ENCODE peak calls at places on chromosomes 12 and 14, in five cellular contexts. K is heart right ventricle, B is cardiac muscle cell, H is thyroid gland, U is heart left ventricle. A is an unnamed sample.

GRCh38 chr12:121796855-121797751 is 3.6 kb upstream of the RHOF start:
- DNase-seq in U (peak), K (peak), H (peak), B (peak), A (peak)

GRCh38 chr12:124053855-124054254 is 80.8 kb downstream of the ZNF664 start:
- DNase-seq in U (peak), H (peak), B (peak), K (peak), A (peak)

GRCh38 chr14:73662439-73663056 is 17.8 kb downstream of the DNAL1 start:
- DNase-seq in H (no peak), U (no peak), K (no peak), B (peak), A (no peak)

GRCh38 chr14:38208825-38209562 is 1.3 kb downstream of the SSTR1 start:
- DNase-seq in H (peak), U (peak), B (peak), K (peak), A (peak)

GRCh38 chr12:57551637-57552305 is 1.9 kb downstream of the KIF5A start:
- DNase-seq in B (no peak), U (no peak), H (no peak), K (no peak), A (no peak)

GRCh38 chr12:55637467-55637866 is 775 bp downstream of the OR10P1 start:
- DNase-seq in H (no peak), B (no peak), U (no peak), K (no peak), A (no peak)

GRCh38 chr14:68284834-68285233 is 465.3 kb downstream of the RAD51B start:
- DNase-seq in B (no peak), U (no peak), K (no peak), H (peak), A (no peak)

GRCh38 chr14:21313512-21313911 is 33.6 kb downstream of the RPGRIP1 start:
- DNase-seq in U (no peak), H (no peak), B (no peak), K (no peak), A (no peak)

GRCh38 chr12:61566183-61566582 is 694.0 kb upstream of the USP15 start:
- DNase-seq in H (no peak), U (no peak), B (no peak), K (no peak), A (no peak)

GRCh38 chr12:58668831-58669230 is 251.5 kb downstream of the LRIG3 start:
- DNase-seq in H (no peak), K (no peak), U (no peak), B (no peak), A (no peak)

GRCh38 chr12:68223067-68223747 is 2.4 kb downstream of the IL26 start:
- DNase-seq in H (peak), U (peak), K (peak), B (peak), A (peak)

GRCh38 chr12:130826151-130826801 is 12.8 kb downstream of the STX2 start:
- DNase-seq in K (no peak), U (no peak), H (no peak), B (peak), A (no peak)

GRCh38 chr12:94263011-94263786 is 114.8 kb downstream of the PLXNC1 start:
- DNase-seq in B (no peak), U (no peak), H (peak), K (no peak), A (no peak)

GRCh38 chr12:5497329-5498058 is 65.6 kb downstream of the NTF3 start:
- DNase-seq in B (no peak), U (no peak), K (no peak), H (no peak), A (no peak)

GRCh38 chr12:113448874-113449273 is 22.8 kb downstream of the LHX5 start:
- DNase-seq in B (no peak), H (no peak), U (no peak), K (no peak), A (no peak)

GRCh38 chr14:64726585-64726890 is 22.3 kb downstream of the PLEKHG3 start:
- DNase-seq in H (no peak), K (no peak), U (no peak), B (no peak), A (no peak)

GRCh38 chr12:55657282-55657681 is 20.6 kb downstream of the OR10P1 start:
- DNase-seq in K (no peak), B (no peak), H (no peak), U (no peak), A (no peak)

GRCh38 chr12:71950819-71951218 is 12.2 kb downstream of the TPH2 start:
- DNase-seq in K (no peak), B (no peak), H (no peak), U (no peak), A (no peak)

GRCh38 chr12:57838594-57839302 is 7.8 kb downstream of the CTDSP2 start:
- DNase-seq in H (no peak), K (no peak), U (no peak), B (peak), A (no peak)

GRCh38 chr14:51236314-51236713 is 3.7 kb upstream of the TMX1 start:
- DNase-seq in B (peak), U (no peak), K (no peak), H (no peak), A (no peak)

GRCh38 chr12:13243516-13244070 is 47.1 kb downstream of the EMP1 start:
- DNase-seq in K (no peak), H (no peak), U (no peak), B (peak), A (no peak)

DNA sequence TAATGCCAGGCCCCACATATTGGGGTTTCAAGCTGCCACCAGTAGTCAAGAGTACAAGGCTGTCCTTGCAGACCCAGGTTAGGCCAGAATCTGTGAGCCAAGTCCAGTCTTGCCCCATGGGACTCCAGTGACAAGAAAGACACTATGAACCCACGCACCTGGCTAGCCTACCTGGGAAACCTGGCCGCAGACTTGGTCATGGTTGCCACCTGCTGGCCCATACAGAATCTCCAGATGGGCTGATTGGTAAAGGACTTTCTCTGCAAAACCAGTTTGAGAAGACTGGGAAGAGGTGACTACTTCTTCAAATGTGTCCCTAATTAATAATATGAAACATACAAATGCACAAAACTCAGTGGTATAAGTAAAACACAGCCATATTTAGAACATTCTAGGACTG is 398.4 kb upstream of the FLRT2 start:
- DNase-seq in U (no peak), H (peak), K (no peak), B (no peak), A (no peak)
- TF ChIP-seq CTCF in U (no peak), H (peak), K (no peak), B (no peak), A (no peak)

GRCh38 chr14:91830777-91831176 is 36.6 kb downstream of the TC2N start:
- DNase-seq in H (peak), B (no peak), U (peak), K (no peak), A (no peak)
- H3K4me3 ChIP-seq in H (no peak), B (no peak), U (no peak), K (no peak), A (no peak)

GRCh38 chr12:96907681-96908163 is 665 bp downstream of the NEDD1 start:
- DNase-seq in H (peak), U (no peak), K (peak), B (peak), A (peak)

GRCh38 chr12:96906849-96907664 is at the start of gene NEDD1:
- DNase-seq in K (peak), U (peak), B (peak), H (peak), A (peak)

GRCh38 chr12:96901175-96901574 is 5.9 kb upstream of the NEDD1 start:
- DNase-seq in K (no peak), H (no peak), U (no peak), B (no peak), A (no peak)

GRCh38 chr12:96906498-96906848 is 584 bp upstream of the NEDD1 start:
- DNase-seq in H (no peak), K (no peak), B (no peak), U (no peak), A (no peak)

GRCh38 chr12:96902076-96902475 is 5.0 kb upstream of the NEDD1 start:
- DNase-seq in B (no peak), U (no peak), H (no peak), K (no peak), A (no peak)
- TF ChIP-seq CTCF in B (no peak), U (no peak), H (no peak), K (no peak), A (no peak)

DNA sequence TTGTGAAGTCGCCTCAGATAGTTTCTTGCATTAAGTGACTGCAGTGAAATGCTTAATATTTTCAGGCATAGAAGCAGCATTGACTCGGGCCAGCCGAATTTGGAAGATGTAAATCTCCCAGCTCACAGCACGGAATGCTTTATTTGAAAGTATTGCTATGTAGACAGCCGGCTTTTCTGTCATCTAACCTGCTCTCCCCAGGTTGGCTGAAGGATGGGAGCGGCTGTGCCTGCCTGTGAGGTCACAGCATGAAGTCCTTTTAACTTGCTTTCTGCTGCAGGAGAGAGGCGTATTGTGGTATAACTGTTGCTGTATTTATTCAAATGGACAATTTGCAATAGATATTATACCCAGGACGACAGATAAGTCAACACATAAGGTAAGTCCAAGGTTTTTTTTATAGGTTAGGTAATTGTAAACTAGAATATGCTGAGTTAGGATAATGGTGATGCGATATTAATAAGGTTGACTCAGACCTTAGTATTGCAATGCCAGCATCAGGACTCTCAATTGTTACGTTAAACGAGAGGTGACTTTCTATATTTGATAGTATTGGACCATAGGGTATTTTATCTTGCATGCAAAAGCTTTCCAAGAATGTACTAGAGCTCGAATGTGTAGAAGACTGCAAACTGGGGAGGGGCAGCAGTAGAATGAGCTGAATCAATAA is 135.8 kb downstream of the CNTN1 start:
- DNase-seq in U (no peak), B (no peak), H (no peak), K (no peak), A (no peak)
- H3K4me3 ChIP-seq in U (no peak), B (no peak), H (no peak), K (no peak), A (peak)

GRCh38 chr12:24268663-24269186 is 319.3 kb upstream of the SOX5 start:
- DNase-seq in H (no peak), K (no peak), B (peak), U (no peak), A (no peak)
- TF ChIP-seq CTCF in H (peak), K (no peak), B (no peak), U (no peak), A (no peak)

GRCh38 chr12:120373683-120374082 is 4.7 kb upstream of the MSI1 start:
- DNase-seq in H (no peak), U (no peak), K (no peak), B (no peak), A (no peak)

GRCh38 chr12:120367924-120368788 is 808 bp downstream of the MSI1 start:
- DNase-seq in K (peak), U (no peak), H (no peak), B (no peak), A (no peak)

GRCh38 chr12:120369476-120370342 is 745 bp upstream of the MSI1 start:
- DNase-seq in U (no peak), H (no peak), B (no peak), K (no peak), A (no peak)

GRCh38 chr12:120368789-120369475 is at the start of gene MSI1:
- DNase-seq in B (no peak), K (no peak), H (peak), U (no peak), A (no peak)

GRCh38 chr12:120370343-120371243 is 1.6 kb upstream of the MSI1 start:
- DNase-seq in K (no peak), H (no peak), U (no peak), B (no peak), A (no peak)
- H3K4me3 ChIP-seq in K (no peak), H (no peak), U (no peak), B (peak), A (no peak)

DNA sequence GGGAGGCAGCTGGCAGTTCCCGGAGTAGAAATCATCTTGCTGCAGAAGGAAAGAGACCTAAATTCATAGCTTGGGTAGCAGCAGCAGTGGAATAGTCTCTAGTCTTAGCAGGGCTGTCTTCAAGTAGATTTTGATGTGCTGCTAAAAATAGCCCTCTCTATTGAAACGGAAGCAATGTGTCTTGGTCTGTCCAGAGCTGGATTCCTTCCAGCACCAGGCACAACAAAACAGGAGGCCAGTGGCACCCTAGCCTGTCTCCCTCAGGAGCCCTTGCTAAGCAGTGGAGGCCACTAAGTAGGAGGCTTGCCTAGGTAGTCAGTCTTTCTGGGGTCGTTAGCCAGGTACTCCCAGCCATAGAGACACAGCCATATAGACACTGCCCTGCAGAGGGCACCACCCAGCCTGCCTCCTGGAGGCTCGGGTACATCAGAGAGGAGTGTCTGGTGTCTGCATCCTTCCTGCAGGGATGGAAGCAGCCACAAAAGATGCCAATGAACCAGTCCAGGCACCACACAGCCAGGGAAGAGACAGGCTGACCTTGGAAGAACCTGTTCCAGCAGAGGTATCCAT is 97.5 kb downstream of the CRACR2A start:
- DNase-seq in H (peak), U (no peak), B (peak), K (no peak), A (no peak)
- TF ChIP-seq CTCF in H (peak), U (peak), B (peak), K (peak), A (peak)

DNA sequence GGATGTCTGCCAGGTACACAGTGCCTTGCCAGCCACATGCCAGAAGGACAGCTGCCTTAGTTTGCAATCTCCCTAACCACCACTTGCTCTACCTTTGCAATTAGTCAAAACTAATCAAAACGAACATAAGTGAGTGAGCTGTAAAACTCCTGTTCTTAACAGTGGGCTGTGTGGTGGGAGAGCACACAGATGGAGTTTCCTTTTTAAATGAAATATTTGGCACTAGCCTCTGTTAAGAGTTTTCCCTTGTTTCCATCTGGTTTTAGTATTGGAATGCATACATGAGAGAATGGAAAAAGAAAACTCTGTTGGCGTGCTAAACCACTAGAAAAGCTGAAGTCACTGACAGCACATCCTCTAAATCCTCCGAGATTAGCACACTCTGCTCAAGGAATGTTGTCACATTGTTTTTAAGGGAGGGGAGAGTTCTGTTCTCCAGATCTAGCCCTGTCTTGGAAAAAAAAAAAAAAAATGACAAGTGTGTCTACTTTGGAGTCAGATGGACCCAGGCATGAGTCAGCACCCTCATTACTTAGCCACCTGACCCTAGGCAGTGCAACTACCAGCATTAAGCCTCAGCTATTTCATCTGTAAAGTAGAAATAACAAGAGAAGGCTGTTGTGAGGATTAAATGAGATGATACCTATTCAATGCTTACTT is 83.9 kb downstream of the STXBP6 start:
- DNase-seq in B (peak), K (peak), H (peak), U (no peak), A (no peak)
- H3K4me3 ChIP-seq in B (no peak), K (no peak), H (no peak), U (no peak), A (no peak)

A was measured in dorsolateral prefrontal cortex.